ENCODE peak calls at places on chromosome 6, in ten cellular contexts. One of them, this sample, is unnamed.

GRCh38 chr6:104862456-104862855 is 2.7 kb upstream of the HACE1 start:
- DNase-seq in CD4-positive, alpha-beta memory T cell: no peak
- DNase-seq in AG09319: no peak
- DNase-seq in GM20000: no peak
- DNase-seq in ACHN: no peak
- DNase-seq in GM12878: no peak
- DNase-seq in HT1080: no peak
- DNase-seq in amniotic epithelial cell: no peak
- DNase-seq in pancreas: no peak
- DNase-seq in psoas muscle: no peak
- DNase-seq in this sample: no peak

GRCh38 chr6:55276745-55277627 is 50.3 kb upstream of the GFRAL start:
- DNase-seq in amniotic epithelial cell: peak; percentile 86
- DNase-seq in ACHN: peak; percentile 62
- DNase-seq in HT1080: peak; percentile 20
- DNase-seq in GM12878: no peak
- DNase-seq in psoas muscle: peak; percentile 44
- DNase-seq in GM20000: peak; percentile 24
- DNase-seq in AG09319: peak; percentile 27
- DNase-seq in pancreas: no peak
- DNase-seq in CD4-positive, alpha-beta memory T cell: no peak
- DNase-seq in this sample: peak; percentile 20

GRCh38 chr6:15037253-15037652 is 208.6 kb upstream of the JARID2 start:
- DNase-seq in amniotic epithelial cell: no peak
- DNase-seq in GM12878: no peak
- DNase-seq in psoas muscle: no peak
- DNase-seq in GM20000: no peak
- DNase-seq in pancreas: no peak
- DNase-seq in AG09319: no peak
- DNase-seq in ACHN: no peak
- DNase-seq in CD4-positive, alpha-beta memory T cell: no peak
- DNase-seq in HT1080: no peak
- DNase-seq in this sample: no peak

GRCh38 chr6:26659042-26659359 is 545 bp downstream of the ZNF322 start:
- DNase-seq in ACHN: no peak
- DNase-seq in pancreas: no peak
- DNase-seq in GM20000: no peak
- DNase-seq in CD4-positive, alpha-beta memory T cell: no peak
- DNase-seq in amniotic epithelial cell: no peak
- DNase-seq in HT1080: peak; percentile 21
- DNase-seq in GM12878: no peak
- DNase-seq in psoas muscle: no peak
- DNase-seq in AG09319: no peak
- DNase-seq in this sample: no peak

GRCh38 chr6:24072038-24072746 is 53.8 kb upstream of the NRSN1 start:
- DNase-seq in GM12878: no peak
- DNase-seq in pancreas: no peak
- DNase-seq in amniotic epithelial cell: no peak
- DNase-seq in AG09319: no peak
- DNase-seq in psoas muscle: no peak
- DNase-seq in HT1080: no peak
- DNase-seq in ACHN: no peak
- DNase-seq in GM20000: no peak
- DNase-seq in CD4-positive, alpha-beta memory T cell: no peak
- DNase-seq in this sample: no peak

GRCh38 chr6:54286141-54286540 is 22.1 kb upstream of the TINAG start:
- DNase-seq in GM12878: no peak
- DNase-seq in ACHN: no peak
- DNase-seq in HT1080: no peak
- DNase-seq in pancreas: no peak
- DNase-seq in amniotic epithelial cell: peak; percentile 6
- DNase-seq in psoas muscle: no peak
- DNase-seq in CD4-positive, alpha-beta memory T cell: no peak
- DNase-seq in AG09319: no peak
- DNase-seq in GM20000: no peak
- DNase-seq in this sample: no peak

GRCh38 chr6:166683477-166683876 is 56.4 kb upstream of the RPS6KA2 start:
- DNase-seq in CD4-positive, alpha-beta memory T cell: no peak
- DNase-seq in pancreas: no peak
- DNase-seq in amniotic epithelial cell: peak; percentile 9
- DNase-seq in ACHN: no peak
- DNase-seq in GM12878: no peak
- DNase-seq in HT1080: peak; percentile 14
- DNase-seq in psoas muscle: no peak
- DNase-seq in AG09319: no peak
- DNase-seq in GM20000: no peak
- DNase-seq in this sample: no peak

GRCh38 chr6:74979065-74979766 is 226.6 kb downstream of the COL12A1 start:
- DNase-seq in pancreas: no peak
- DNase-seq in AG09319: no peak
- DNase-seq in ACHN: no peak
- DNase-seq in amniotic epithelial cell: no peak
- DNase-seq in psoas muscle: no peak
- DNase-seq in GM20000: no peak
- DNase-seq in HT1080: no peak
- DNase-seq in CD4-positive, alpha-beta memory T cell: no peak
- DNase-seq in GM12878: no peak
- DNase-seq in this sample: no peak

GRCh38 chr6:143157146-143157545 is 96.5 kb downstream of the AIG1 start:
- DNase-seq in GM20000: no peak
- DNase-seq in pancreas: no peak
- DNase-seq in HT1080: no peak
- DNase-seq in amniotic epithelial cell: no peak
- DNase-seq in psoas muscle: no peak
- DNase-seq in GM12878: no peak
- DNase-seq in CD4-positive, alpha-beta memory T cell: no peak
- DNase-seq in ACHN: no peak
- DNase-seq in AG09319: peak; percentile 39
- DNase-seq in this sample: no peak

GRCh38 chr6:167799033-167799933 is 27.4 kb upstream of the AFDN start:
- DNase-seq in GM12878: no peak
- DNase-seq in AG09319: no peak
- DNase-seq in HT1080: no peak
- DNase-seq in pancreas: no peak
- DNase-seq in CD4-positive, alpha-beta memory T cell: no peak
- DNase-seq in ACHN: no peak
- DNase-seq in GM20000: no peak
- DNase-seq in psoas muscle: peak; percentile 65
- DNase-seq in amniotic epithelial cell: no peak
- DNase-seq in this sample: no peak

GRCh38 chr6:74578339-74578738 is 627.5 kb downstream of the COL12A1 start:
- DNase-seq in pancreas: no peak
- DNase-seq in GM20000: no peak
- DNase-seq in CD4-positive, alpha-beta memory T cell: no peak
- DNase-seq in amniotic epithelial cell: peak; percentile 92
- DNase-seq in ACHN: no peak
- DNase-seq in GM12878: no peak
- DNase-seq in HT1080: peak; percentile 44
- DNase-seq in AG09319: peak; percentile 87
- DNase-seq in psoas muscle: no peak
- DNase-seq in this sample: no peak

GRCh38 chr6:14510038-14510437 is 392.5 kb downstream of the CD83 start:
- DNase-seq in GM20000: no peak
- DNase-seq in ACHN: no peak
- DNase-seq in pancreas: no peak
- DNase-seq in AG09319: no peak
- DNase-seq in HT1080: no peak
- DNase-seq in CD4-positive, alpha-beta memory T cell: no peak
- DNase-seq in amniotic epithelial cell: no peak
- DNase-seq in GM12878: no peak
- DNase-seq in psoas muscle: no peak
- DNase-seq in this sample: no peak

GRCh38 chr6:11083491-11083890 is 10.1 kb upstream of the SMIM13 start:
- DNase-seq in HT1080: peak; percentile 34
- DNase-seq in GM12878: no peak
- DNase-seq in CD4-positive, alpha-beta memory T cell: no peak
- DNase-seq in psoas muscle: no peak
- DNase-seq in pancreas: no peak
- DNase-seq in AG09319: no peak
- DNase-seq in GM20000: no peak
- DNase-seq in amniotic epithelial cell: peak; percentile 7
- DNase-seq in ACHN: no peak
- DNase-seq in this sample: no peak

GRCh38 chr6:132669690-132670291 is 10.8 kb upstream of the TAAR1 start:
- DNase-seq in GM20000: peak; percentile 32
- DNase-seq in CD4-positive, alpha-beta memory T cell: peak; percentile 35
- DNase-seq in psoas muscle: no peak
- DNase-seq in amniotic epithelial cell: peak; percentile 67
- DNase-seq in ACHN: peak; percentile 72
- DNase-seq in AG09319: peak; percentile 7
- DNase-seq in pancreas: no peak
- DNase-seq in GM12878: no peak
- DNase-seq in HT1080: peak; percentile 40
- DNase-seq in this sample: no peak

GRCh38 chr6:169830876-169831275 is 79.5 kb downstream of the ERMARD start:
- DNase-seq in HT1080: no peak
- DNase-seq in GM12878: no peak
- DNase-seq in GM20000: no peak
- DNase-seq in amniotic epithelial cell: no peak
- DNase-seq in pancreas: peak; percentile 59
- DNase-seq in AG09319: no peak
- DNase-seq in CD4-positive, alpha-beta memory T cell: no peak
- DNase-seq in ACHN: no peak
- DNase-seq in psoas muscle: no peak
- DNase-seq in this sample: no peak

GRCh38 chr6:166736606-166737005 is 109.6 kb upstream of the RPS6KA2 start:
- DNase-seq in AG09319: no peak
- DNase-seq in amniotic epithelial cell: peak; percentile 14
- DNase-seq in psoas muscle: no peak
- DNase-seq in ACHN: peak; percentile 52
- DNase-seq in pancreas: no peak
- DNase-seq in GM12878: no peak
- DNase-seq in HT1080: peak; percentile 93
- DNase-seq in GM20000: no peak
- DNase-seq in CD4-positive, alpha-beta memory T cell: no peak
- DNase-seq in this sample: no peak

GRCh38 chr6:13402711-13403110 is 74.4 kb upstream of the TBC1D7 start:
- DNase-seq in ACHN: no peak
- DNase-seq in GM12878: no peak
- DNase-seq in pancreas: no peak
- DNase-seq in amniotic epithelial cell: no peak
- DNase-seq in GM20000: no peak
- DNase-seq in AG09319: no peak
- DNase-seq in CD4-positive, alpha-beta memory T cell: no peak
- DNase-seq in psoas muscle: no peak
- DNase-seq in HT1080: no peak
- DNase-seq in this sample: no peak

GRCh38 chr6:40922281-40922680 is 116.7 kb downstream of the UNC5CL start:
- DNase-seq in ACHN: no peak
- DNase-seq in HT1080: no peak
- DNase-seq in GM12878: no peak
- DNase-seq in AG09319: no peak
- DNase-seq in GM20000: no peak
- DNase-seq in CD4-positive, alpha-beta memory T cell: no peak
- DNase-seq in pancreas: no peak
- DNase-seq in psoas muscle: no peak
- DNase-seq in amniotic epithelial cell: peak; percentile 32
- DNase-seq in this sample: no peak

This sample was measured in ovary.